ENCODE peak calls at places on chromosomes 11 and 22, in seven cellular contexts. One of them, this sample, is unnamed.

GRCh38 chr11:441418-442274 is at the start of gene ANO9:
- DNase-seq in stomach: peak; percentile 81
- DNase-seq in K562: peak; percentile 77
- DNase-seq in sigmoid colon: no peak
- DNase-seq in upper lobe of left lung: peak; percentile 79
- DNase-seq in GM12878: no peak
- DNase-seq in A549: no peak
- DNase-seq in this sample: peak; percentile 87

GRCh38 chr11:14336507-14337503 is 22.2 kb downstream of the RRAS2 start:
- DNase-seq in stomach: no peak
- DNase-seq in K562: peak; percentile 29
- DNase-seq in sigmoid colon: no peak
- DNase-seq in upper lobe of left lung: no peak
- DNase-seq in GM12878: no peak
- DNase-seq in A549: peak; percentile 85
- DNase-seq in this sample: no peak

GRCh38 chr11:113119074-113119473 is 157.9 kb downstream of the NCAM1 start:
- DNase-seq in stomach: no peak
- DNase-seq in K562: no peak
- DNase-seq in sigmoid colon: no peak
- DNase-seq in upper lobe of left lung: no peak
- DNase-seq in GM12878: no peak
- DNase-seq in A549: no peak
- DNase-seq in this sample: no peak

GRCh38 chr11:69166186-69167115 is 10.7 kb downstream of the SMIM38 start:
- DNase-seq in stomach: no peak
- DNase-seq in K562: peak; percentile 62
- DNase-seq in sigmoid colon: no peak
- DNase-seq in upper lobe of left lung: peak; percentile 39
- DNase-seq in GM12878: peak; percentile 75
- DNase-seq in A549: peak; percentile 72
- DNase-seq in this sample: no peak

GRCh38 chr11:9264381-9265210 is 554 bp downstream of the DENND5A start:
- DNase-seq in stomach: peak; percentile 47
- DNase-seq in K562: peak; percentile 42
- DNase-seq in sigmoid colon: peak; percentile 87
- DNase-seq in upper lobe of left lung: peak; percentile 78
- DNase-seq in GM12878: no peak
- DNase-seq in A549: peak; percentile 47
- DNase-seq in this sample: peak; percentile 43

GRCh38 chr11:65310215-65310614 is 4.5 kb upstream of the CDC42EP2 start:
- DNase-seq in stomach: no peak
- DNase-seq in K562: no peak
- DNase-seq in sigmoid colon: no peak
- DNase-seq in upper lobe of left lung: peak; percentile 32
- DNase-seq in GM12878: no peak
- DNase-seq in A549: no peak
- DNase-seq in this sample: peak; percentile 39

GRCh38 chr11:29119116-29119515 is 897.7 kb downstream of the KCNA4 start:
- DNase-seq in stomach: no peak
- DNase-seq in K562: no peak
- DNase-seq in sigmoid colon: no peak
- DNase-seq in upper lobe of left lung: no peak
- DNase-seq in GM12878: no peak
- DNase-seq in A549: no peak
- DNase-seq in this sample: no peak

GRCh38 chr22:37801946-37802309 is 5.8 kb upstream of the GCAT start:
- DNase-seq in stomach: no peak
- DNase-seq in K562: no peak
- DNase-seq in sigmoid colon: no peak
- DNase-seq in upper lobe of left lung: no peak
- DNase-seq in GM12878: no peak
- DNase-seq in A549: peak; percentile 31
- DNase-seq in this sample: no peak

GRCh38 chr22:31148953-31149627 is 8.8 kb upstream of the PLA2G3 start:
- DNase-seq in stomach: peak; percentile 79
- DNase-seq in K562: peak; percentile 76
- DNase-seq in sigmoid colon: peak; percentile 89
- DNase-seq in upper lobe of left lung: peak; percentile 76
- DNase-seq in GM12878: no peak
- DNase-seq in A549: peak; percentile 72
- DNase-seq in this sample: peak; percentile 77

GRCh38 chr11:57900315-57900714 is 123.4 kb upstream of the OR9Q1 start:
- DNase-seq in stomach: no peak
- DNase-seq in K562: no peak
- DNase-seq in sigmoid colon: no peak
- DNase-seq in upper lobe of left lung: no peak
- DNase-seq in GM12878: no peak
- DNase-seq in A549: peak; percentile 41
- DNase-seq in this sample: peak; percentile 56

GRCh38 chr22:49918911-49919881 is 762 bp downstream of the CRELD2 start:
- DNase-seq in stomach: no peak
- DNase-seq in K562: no peak
- DNase-seq in sigmoid colon: no peak
- DNase-seq in upper lobe of left lung: no peak
- DNase-seq in GM12878: no peak
- DNase-seq in A549: no peak
- DNase-seq in this sample: no peak

GRCh38 chr11:117045196-117045595 is 53.0 kb downstream of the SIK3 start:
- DNase-seq in stomach: no peak
- DNase-seq in K562: no peak
- DNase-seq in sigmoid colon: no peak
- DNase-seq in upper lobe of left lung: no peak
- DNase-seq in GM12878: no peak
- DNase-seq in A549: no peak
- DNase-seq in this sample: peak; percentile 55

GRCh38 chr11:41878158-41878557 is 418.7 kb upstream of the LRRC4C start:
- DNase-seq in stomach: no peak
- DNase-seq in K562: no peak
- DNase-seq in sigmoid colon: no peak
- DNase-seq in upper lobe of left lung: no peak
- DNase-seq in GM12878: no peak
- DNase-seq in A549: peak; percentile 28
- DNase-seq in this sample: no peak

GRCh38 chr11:44309483-44310197 is at the start of gene ALX4:
- DNase-seq in stomach: no peak
- DNase-seq in K562: peak; percentile 64
- DNase-seq in sigmoid colon: no peak
- DNase-seq in upper lobe of left lung: no peak
- DNase-seq in GM12878: no peak
- DNase-seq in A549: peak; percentile 72
- DNase-seq in this sample: no peak

GRCh38 chr11:115291391-115291744 is 212.8 kb downstream of the CADM1 start:
- DNase-seq in stomach: no peak
- DNase-seq in K562: no peak
- DNase-seq in sigmoid colon: no peak
- DNase-seq in upper lobe of left lung: no peak
- DNase-seq in GM12878: no peak
- DNase-seq in A549: no peak
- DNase-seq in this sample: no peak

GRCh38 chr11:17921620-17922473 is 91.0 kb downstream of the SERGEF start:
- DNase-seq in stomach: no peak
- DNase-seq in K562: peak; percentile 8
- DNase-seq in sigmoid colon: no peak
- DNase-seq in upper lobe of left lung: peak; percentile 25
- DNase-seq in GM12878: no peak
- DNase-seq in A549: no peak
- DNase-seq in this sample: no peak

GRCh38 chr22:27850000-27850465 is 48.5 kb upstream of the MN1 start:
- DNase-seq in stomach: peak; percentile 70
- DNase-seq in K562: no peak
- DNase-seq in sigmoid colon: peak; percentile 70
- DNase-seq in upper lobe of left lung: peak; percentile 58
- DNase-seq in GM12878: no peak
- DNase-seq in A549: no peak
- DNase-seq in this sample: no peak

GRCh38 chr22:27853404-27853803 is 51.8 kb upstream of the MN1 start:
- DNase-seq in stomach: no peak
- DNase-seq in K562: no peak
- DNase-seq in sigmoid colon: peak; percentile 56
- DNase-seq in upper lobe of left lung: no peak
- DNase-seq in GM12878: no peak
- DNase-seq in A549: no peak
- DNase-seq in this sample: no peak

GRCh38 chr22:27846910-27847309 is 45.4 kb upstream of the MN1 start:
- DNase-seq in stomach: no peak
- DNase-seq in K562: peak; percentile 72
- DNase-seq in sigmoid colon: no peak
- DNase-seq in upper lobe of left lung: no peak
- DNase-seq in GM12878: no peak
- DNase-seq in A549: no peak
- DNase-seq in this sample: no peak

GRCh38 chr22:27848005-27848404 is 46.4 kb upstream of the MN1 start:
- DNase-seq in stomach: no peak
- DNase-seq in K562: no peak
- DNase-seq in sigmoid colon: no peak
- DNase-seq in upper lobe of left lung: no peak
- DNase-seq in GM12878: no peak
- DNase-seq in A549: no peak
- DNase-seq in this sample: no peak

DNA sequence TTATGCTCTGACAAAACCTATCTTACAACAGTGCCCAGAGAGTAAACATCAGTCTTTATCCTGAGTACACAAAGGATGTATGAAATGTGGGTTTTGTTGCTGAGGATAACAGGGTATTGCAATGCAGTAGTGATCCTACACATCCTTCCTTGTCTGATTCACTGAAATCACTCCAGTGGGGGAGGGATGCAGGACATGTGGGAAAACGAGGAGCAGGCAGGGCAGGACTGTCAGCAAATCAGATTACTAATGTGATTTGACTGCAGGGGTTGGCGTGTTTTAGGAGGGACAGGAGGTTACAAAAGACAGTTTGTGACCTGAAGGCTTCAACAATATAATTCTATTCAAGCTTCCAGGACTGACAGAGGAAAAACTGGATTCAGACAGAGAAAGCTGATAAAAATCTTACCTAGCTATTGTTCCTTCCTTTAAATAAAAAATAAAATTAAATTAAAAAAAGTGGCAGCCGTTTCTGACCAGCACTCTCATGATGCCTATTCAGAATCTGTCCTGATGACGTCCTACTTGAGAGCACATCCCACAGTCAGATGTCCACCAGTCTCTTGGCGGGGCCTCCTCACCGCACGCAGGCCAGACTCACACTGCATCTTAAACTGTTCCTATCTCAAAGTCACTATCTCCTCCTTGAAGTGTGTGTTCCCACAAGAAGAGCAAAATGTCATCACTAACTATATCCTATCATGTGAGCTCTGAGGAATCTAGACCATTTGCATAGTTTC is 50.6 kb upstream of the MN1 start:
- DNase-seq in stomach: no peak
- DNase-seq in K562: no peak
- DNase-seq in sigmoid colon: peak; percentile 34
- DNase-seq in upper lobe of left lung: no peak
- DNase-seq in GM12878: no peak
- DNase-seq in A549: no peak
- DNase-seq in this sample: no peak
- TF ChIP-seq POLR2A in stomach: no peak
- TF ChIP-seq POLR2A in K562: no peak
- TF ChIP-seq POLR2A in sigmoid colon: no peak
- TF ChIP-seq POLR2A in upper lobe of left lung: no peak
- TF ChIP-seq POLR2A in GM12878: no peak
- TF ChIP-seq POLR2A in A549: no peak
- TF ChIP-seq POLR2A in this sample: no peak

DNA sequence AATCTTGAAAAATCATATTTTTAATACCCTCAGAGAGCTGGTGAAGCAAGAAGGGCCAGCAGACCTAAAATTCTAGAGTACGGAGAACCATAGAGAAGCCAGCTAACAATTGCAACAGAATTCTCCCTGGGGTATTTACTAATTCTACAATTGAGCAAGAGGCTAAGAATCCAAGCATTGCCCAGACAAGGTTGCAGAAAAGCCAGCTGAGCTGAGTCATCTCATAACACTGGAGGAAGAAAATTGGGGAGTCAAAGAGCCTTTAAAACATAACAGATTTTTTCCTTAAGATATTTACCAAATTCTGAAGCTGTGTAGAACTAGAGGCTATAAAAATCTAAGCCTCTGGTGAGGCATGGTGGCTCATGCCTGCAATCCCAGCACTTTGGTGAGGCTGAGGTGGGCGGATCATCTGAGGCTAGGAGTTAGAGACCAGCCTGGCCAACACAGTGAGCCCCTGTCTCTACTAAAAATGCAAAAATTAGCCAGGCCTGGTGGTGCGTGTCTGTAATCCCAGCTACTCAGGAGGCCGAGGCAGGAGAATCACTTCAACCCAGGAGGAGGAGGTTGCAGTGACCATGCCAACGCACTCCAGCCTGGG is 13.6 kb upstream of the TMEM216 start:
- DNase-seq in stomach: no peak
- DNase-seq in K562: no peak
- DNase-seq in sigmoid colon: peak; percentile 81
- DNase-seq in upper lobe of left lung: no peak
- DNase-seq in GM12878: no peak
- DNase-seq in A549: peak; percentile 74
- DNase-seq in this sample: no peak
- TF ChIP-seq CTCF in stomach: no peak
- TF ChIP-seq CTCF in K562: no peak
- TF ChIP-seq CTCF in sigmoid colon: no peak
- TF ChIP-seq CTCF in upper lobe of left lung: no peak
- TF ChIP-seq CTCF in GM12878: no peak
- TF ChIP-seq CTCF in A549: no peak
- TF ChIP-seq CTCF in this sample: no peak

DNA sequence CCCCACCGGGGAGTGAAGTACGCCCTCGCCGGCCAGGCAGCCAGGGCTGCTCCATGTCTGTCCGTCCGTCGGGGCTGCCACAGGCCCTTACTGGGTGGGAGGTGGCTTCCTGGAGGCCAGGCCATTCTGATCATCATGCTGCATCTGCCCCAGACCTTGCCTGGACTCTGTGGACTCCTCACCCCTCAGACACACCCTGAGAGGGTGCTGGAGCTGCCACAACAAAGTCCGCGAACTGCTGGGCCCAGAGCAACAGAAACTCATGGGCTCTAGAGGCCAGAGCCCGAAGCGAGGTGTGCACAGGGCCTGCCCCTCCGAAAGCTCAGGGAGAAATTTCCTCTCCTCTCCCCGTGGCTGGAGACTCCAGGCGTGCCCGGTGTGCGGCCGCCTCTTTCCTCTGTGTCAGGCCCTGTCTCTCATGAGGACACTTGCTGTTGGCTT is 124.2 kb downstream of the KCNQ1OT1 start:
- DNase-seq in stomach: no peak
- DNase-seq in K562: no peak
- DNase-seq in sigmoid colon: no peak
- DNase-seq in upper lobe of left lung: peak; percentile 15
- DNase-seq in GM12878: no peak
- DNase-seq in A549: no peak
- DNase-seq in this sample: peak; percentile 39
- TF ChIP-seq EP300 in stomach: no peak
- TF ChIP-seq EP300 in K562: no peak
- TF ChIP-seq EP300 in sigmoid colon: no peak
- TF ChIP-seq EP300 in upper lobe of left lung: no peak
- TF ChIP-seq EP300 in GM12878: no peak
- TF ChIP-seq EP300 in A549: no peak
- TF ChIP-seq EP300 in this sample: no peak

DNA sequence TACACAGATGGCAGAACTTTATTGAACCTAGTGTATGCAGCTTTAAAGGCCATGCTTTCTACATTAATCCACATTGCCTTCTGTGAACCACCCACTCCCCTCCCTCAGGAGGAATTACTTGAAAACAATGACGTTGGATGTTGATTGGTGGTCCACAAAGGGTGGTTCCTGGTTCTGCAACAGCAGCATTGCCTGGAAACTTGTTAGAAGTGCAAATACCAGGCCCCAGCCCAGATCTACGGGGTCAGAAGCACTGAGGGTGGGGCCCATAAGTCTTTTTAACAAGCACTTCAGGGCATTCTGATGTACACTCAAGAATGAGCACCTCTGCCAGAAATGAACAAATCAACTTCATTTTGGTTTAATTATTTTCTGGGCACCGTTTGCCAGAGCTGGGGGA is 91.0 kb downstream of the ISX start:
- DNase-seq in stomach: no peak
- DNase-seq in K562: no peak
- DNase-seq in sigmoid colon: no peak
- DNase-seq in upper lobe of left lung: peak; percentile 40
- DNase-seq in GM12878: no peak
- DNase-seq in A549: no peak
- DNase-seq in this sample: no peak
- TF ChIP-seq POLR2A in stomach: no peak
- TF ChIP-seq POLR2A in K562: no peak
- TF ChIP-seq POLR2A in sigmoid colon: no peak
- TF ChIP-seq POLR2A in upper lobe of left lung: no peak
- TF ChIP-seq POLR2A in GM12878: no peak
- TF ChIP-seq POLR2A in A549: no peak
- TF ChIP-seq POLR2A in this sample: no peak

This sample was measured in transverse colon.